ENCODE peak calls at places on chromosome 5, in seven cellular contexts. T is left ventricle myocardium superior; D is stimulated activated CD8-positive, alpha-beta memory T cell treated with anti-CD3 and anti-CD28 coated beads, Interleukin-15, amount 100 ng/mL, for 1 hour; P is A549; J is activated CD4-positive, alpha-beta T cell treated with anti-CD3 and anti-CD28 coated beads for 48 hours; V is putamen; M is astrocyte of the cerebellum. Z is an unnamed sample.

GRCh38 chr5:1110930-1111726 is 735 bp downstream of the SLC12A7 start:
- DNase-seq in V (no peak), J (peak), M (no peak), T (peak), D (no peak), P (peak), Z (no peak)

GRCh38 chr5:172594867-172595466 is 46.1 kb upstream of the NEURL1B start:
- DNase-seq in M (no peak), P (no peak), V (no peak), D (no peak), J (no peak), T (no peak), Z (no peak)

GRCh38 chr5:64947031-64947430 is 178.3 kb downstream of the CWC27 start:
- DNase-seq in P (no peak), M (no peak), T (no peak), J (no peak), D (no peak), V (no peak), Z (no peak)

GRCh38 chr5:146052780-146053179 is 52.6 kb downstream of the PLAC8L1 start:
- DNase-seq in D (no peak), M (no peak), P (no peak), T (no peak), V (no peak), J (peak), Z (no peak)

GRCh38 chr5:37247496-37247895 is 1.7 kb downstream of the CPLANE1 start:
- DNase-seq in T (no peak), D (no peak), M (no peak), J (no peak), V (no peak), P (no peak), Z (no peak)

GRCh38 chr5:115962239-115962564 is at the start of gene LVRN:
- DNase-seq in V (no peak), P (no peak), M (no peak), T (no peak), J (no peak), D (no peak), Z (no peak)

GRCh38 chr5:156155638-156156037 is 171.3 kb upstream of the SGCD start:
- DNase-seq in D (no peak), M (no peak), T (no peak), J (no peak), V (no peak), P (peak), Z (no peak)

GRCh38 chr5:75716715-75717081 is 539 bp downstream of the POC5 start:
- DNase-seq in T (peak), J (no peak), D (no peak), P (no peak), V (no peak), M (no peak), Z (no peak)

GRCh38 chr5:10199700-10200099 is 50.0 kb downstream of the ATPSCKMT start:
- DNase-seq in V (no peak), D (no peak), T (no peak), J (no peak), M (no peak), P (no peak), Z (no peak)

GRCh38 chr5:78699565-78700143 is 51.1 kb upstream of the LHFPL2 start:
- DNase-seq in J (no peak), D (no peak), V (no peak), M (peak), T (no peak), P (peak), Z (no peak)

GRCh38 chr5:68891718-68892117 is 202.1 kb upstream of the SLC30A5 start:
- DNase-seq in V (no peak), T (no peak), M (no peak), P (no peak), D (no peak), J (peak), Z (no peak)

GRCh38 chr5:28542968-28543367 is 1504.6 kb upstream of the CDH9 start:
- DNase-seq in J (no peak), D (no peak), V (no peak), M (peak), T (no peak), P (no peak), Z (no peak)

GRCh38 chr5:176711883-176712282 is 64.6 kb downstream of the TSPAN17 start:
- DNase-seq in P (no peak), V (no peak), D (no peak), M (no peak), J (no peak), T (no peak), Z (no peak)

GRCh38 chr5:138611295-138612220 is 36.4 kb upstream of the HSPA9 start:
- DNase-seq in T (no peak), V (peak), M (no peak), P (no peak), J (peak), D (no peak), Z (no peak)

GRCh38 chr5:131825404-131826013 is 28.7 kb upstream of the FNIP1 start:
- DNase-seq in P (no peak), D (no peak), T (no peak), M (no peak), J (no peak), V (no peak), Z (no peak)

GRCh38 chr5:135355182-135355581 is 43.8 kb downstream of the MACROH2A1 start:
- DNase-seq in T (no peak), M (no peak), D (no peak), J (no peak), V (no peak), P (no peak), Z (no peak)

GRCh38 chr5:142849880-142850279 is 79.7 kb downstream of the ARHGAP26 start:
- DNase-seq in V (no peak), J (no peak), P (no peak), T (no peak), M (no peak), D (no peak), Z (no peak)

GRCh38 chr5:60332244-60333018 is 367.5 kb downstream of the DEPDC1B start:
- DNase-seq in J (no peak), M (no peak), T (no peak), P (no peak), D (no peak), V (no peak), Z (no peak)

GRCh38 chr5:130476325-130476724 is 572.1 kb downstream of the CHSY3 start:
- DNase-seq in M (no peak), P (peak), D (no peak), V (no peak), J (no peak), T (no peak), Z (no peak)

GRCh38 chr5:102753889-102754498 is 1.1 kb upstream of the PAM start:
- DNase-seq in V (no peak), P (no peak), D (no peak), J (peak), T (peak), M (no peak), Z (peak)

GRCh38 chr5:115033861-115034260 is 135.8 kb downstream of the TRIM36 start:
- DNase-seq in T (no peak), M (no peak), D (no peak), V (no peak), J (no peak), P (peak), Z (no peak)

GRCh38 chr5:87020099-87020934 is 247.4 kb upstream of the RASA1 start:
- DNase-seq in P (no peak), T (peak), V (peak), D (no peak), M (no peak), J (peak), Z (peak)

GRCh38 chr5:43332401-43332800 is 19.2 kb upstream of the HMGCS1 start:
- DNase-seq in T (no peak), P (no peak), J (no peak), D (no peak), M (no peak), V (no peak), Z (no peak)

GRCh38 chr5:149638136-149638535 is 56.8 kb downstream of the ARHGEF37 start:
- DNase-seq in T (no peak), M (no peak), V (no peak), P (no peak), D (no peak), J (no peak), Z (no peak)

GRCh38 chr5:58891072-58891970 is 308.4 kb downstream of the RAB3C start:
- DNase-seq in T (peak), J (peak), V (peak), M (peak), P (peak), D (peak), Z (peak)

GRCh38 chr5:157821822-157822622 is 36.9 kb downstream of the CLINT1 start:
- DNase-seq in D (no peak), V (no peak), J (peak), M (no peak), T (no peak), P (no peak), Z (no peak)

GRCh38 chr5:9197881-9198260 is 348.0 kb downstream of the SEMA5A start:
- DNase-seq in V (no peak), P (no peak), T (no peak), J (no peak), M (no peak), D (no peak), Z (no peak)

GRCh38 chr5:133934822-133935793 is 33.3 kb downstream of the C5orf15 start:
- DNase-seq in D (no peak), V (no peak), P (no peak), M (no peak), T (no peak), J (no peak), Z (no peak)

GRCh38 chr5:124457101-124457500 is 289.3 kb downstream of the ZNF608 start:
- DNase-seq in V (no peak), J (no peak), P (no peak), T (no peak), D (no peak), M (no peak), Z (no peak)

GRCh38 chr5:140346348-140347221 is at the start of gene HBEGF:
- DNase-seq in M (peak), D (peak), P (peak), T (peak), J (peak), V (peak), Z (peak)

GRCh38 chr5:88836195-88836838 is 46.7 kb downstream of the MEF2C start:
- DNase-seq in D (no peak), T (peak), J (no peak), M (no peak), P (no peak), V (no peak), Z (no peak)

GRCh38 chr5:39099831-39100230 is 25.6 kb upstream of the RICTOR start:
- DNase-seq in D (no peak), J (no peak), V (no peak), M (no peak), T (no peak), P (no peak), Z (no peak)

Z was measured in lung.